ENCODE peak calls at places on chromosomes 11 and 22, in four cellular contexts. D is WTC11, E is K562, A is HepG2. I is an unnamed sample.

GRCh38 chr22:38203090-38203810 is 1.5 kb downstream of the MAFF start:
- DNase-seq in E (peak), D (peak), A (peak), I (no peak)

GRCh38 chr11:104908186-104908531 is 9.9 kb upstream of the CASP12 start:
- DNase-seq in D (no peak), A (no peak), E (no peak), I (no peak)

GRCh38 chr22:24118689-24119384 is 62.5 kb upstream of the SUSD2 start:
- DNase-seq in A (no peak), D (no peak), E (no peak), I (no peak)

GRCh38 chr11:66471142-66471541 is 4.4 kb downstream of the PELI3 start:
- DNase-seq in E (no peak), D (no peak), A (no peak), I (no peak)

GRCh38 chr11:94563176-94563847 is 3.9 kb upstream of the PIWIL4 start:
- DNase-seq in A (no peak), E (no peak), D (no peak), I (no peak)

GRCh38 chr11:8086001-8086479 is 5.0 kb downstream of the TUB start:
- DNase-seq in D (no peak), A (no peak), E (no peak), I (peak)

GRCh38 chr11:66768818-66769217 is 39.8 kb upstream of the SPTBN2 start:
- DNase-seq in E (no peak), D (no peak), A (no peak), I (no peak)

GRCh38 chr22:20245577-20246367 is 22.3 kb downstream of the RTN4R start:
- DNase-seq in E (no peak), A (no peak), D (no peak), I (no peak)

GRCh38 chr22:31087744-31088215 is 6.7 kb downstream of the SMTN start:
- DNase-seq in A (no peak), E (no peak), D (no peak), I (no peak)

GRCh38 chr11:103587951-103588788 is 448.3 kb upstream of the DDI1 start:
- DNase-seq in E (no peak), D (no peak), A (no peak), I (no peak)

GRCh38 chr22:39661842-39662676 is 91.5 kb downstream of the CACNA1I start:
- DNase-seq in A (no peak), D (peak), E (peak), I (no peak)

GRCh38 chr22:38501797-38502672 is 4.1 kb downstream of the DDX17 start:
- DNase-seq in A (no peak), D (no peak), E (no peak), I (no peak)

GRCh38 chr11:132728026-132728425 is 804.3 kb downstream of the OPCML start:
- DNase-seq in A (no peak), E (no peak), D (no peak), I (no peak)

GRCh38 chr11:32434387-32435151 is 770 bp downstream of the WT1 start:
- DNase-seq in A (peak), D (peak), E (peak), I (peak)

GRCh38 chr11:102112654-102112926 is 2.3 kb downstream of the YAP1 start:
- DNase-seq in D (no peak), A (no peak), E (no peak), I (no peak)

GRCh38 chr11:44083906-44084305 is 11.6 kb upstream of the EXT2 start:
- DNase-seq in D (no peak), E (no peak), A (no peak), I (no peak)

GRCh38 chr11:69270929-69271328 is 23.0 kb upstream of the MYEOV start:
- DNase-seq in E (no peak), D (no peak), A (no peak), I (no peak)

GRCh38 chr11:103648670-103649400 is 387.6 kb upstream of the DDI1 start:
- DNase-seq in E (no peak), D (no peak), A (no peak), I (no peak)

GRCh38 chr11:44475114-44475686 is 90.3 kb upstream of the CD82 start:
- DNase-seq in D (no peak), E (no peak), A (no peak), I (no peak)

GRCh38 chr22:46323126-46323525 is 12.4 kb upstream of the TRMU start:
- DNase-seq in E (no peak), D (no peak), A (no peak), I (no peak)

GRCh38 chr11:115333106-115333505 is 171.1 kb downstream of the CADM1 start:
- DNase-seq in A (no peak), E (no peak), D (no peak), I (no peak)

GRCh38 chr11:62337682-62338181 is 484 bp downstream of the ASRGL1 start:
- DNase-seq in E (peak), A (no peak), D (peak), I (peak)

GRCh38 chr11:62333768-62334167 is 3.5 kb upstream of the ASRGL1 start:
- DNase-seq in E (no peak), D (no peak), A (no peak), I (no peak)

GRCh38 chr11:62340269-62340901 is 3.1 kb downstream of the ASRGL1 start:
- DNase-seq in E (peak), D (peak), A (peak), I (peak)

GRCh38 chr11:62338218-62338617 is 970 bp downstream of the ASRGL1 start:
- DNase-seq in E (no peak), A (no peak), D (no peak), I (no peak)

GRCh38 chr11:62336949-62337681 is at the start of gene ASRGL1:
- DNase-seq in E (peak), D (peak), A (peak), I (peak)
- TF ChIP-seq ELF4 in E (no peak), D (no peak), A (no peak), I (no peak)

GRCh38 chr22:49208003-49208402 is 619.7 kb downstream of the BRD1 start:
- DNase-seq in D (peak), E (no peak), A (no peak), I (no peak)

GRCh38 chr22:49208768-49209252 is 618.9 kb downstream of the BRD1 start:
- DNase-seq in E (peak), D (peak), A (no peak), I (no peak)

GRCh38 chr22:49205401-49205800 is 622.3 kb downstream of the BRD1 start:
- DNase-seq in E (no peak), A (no peak), D (peak), I (no peak)

GRCh38 chr22:49206281-49206680 is 621.4 kb downstream of the BRD1 start:
- DNase-seq in D (no peak), A (no peak), E (no peak), I (no peak)

GRCh38 chr22:49207008-49207775 is 620.5 kb downstream of the BRD1 start:
- DNase-seq in D (peak), A (no peak), E (no peak), I (no peak)
- TF ChIP-seq ELF4 in D (no peak), A (no peak), E (no peak), I (no peak)

DNA sequence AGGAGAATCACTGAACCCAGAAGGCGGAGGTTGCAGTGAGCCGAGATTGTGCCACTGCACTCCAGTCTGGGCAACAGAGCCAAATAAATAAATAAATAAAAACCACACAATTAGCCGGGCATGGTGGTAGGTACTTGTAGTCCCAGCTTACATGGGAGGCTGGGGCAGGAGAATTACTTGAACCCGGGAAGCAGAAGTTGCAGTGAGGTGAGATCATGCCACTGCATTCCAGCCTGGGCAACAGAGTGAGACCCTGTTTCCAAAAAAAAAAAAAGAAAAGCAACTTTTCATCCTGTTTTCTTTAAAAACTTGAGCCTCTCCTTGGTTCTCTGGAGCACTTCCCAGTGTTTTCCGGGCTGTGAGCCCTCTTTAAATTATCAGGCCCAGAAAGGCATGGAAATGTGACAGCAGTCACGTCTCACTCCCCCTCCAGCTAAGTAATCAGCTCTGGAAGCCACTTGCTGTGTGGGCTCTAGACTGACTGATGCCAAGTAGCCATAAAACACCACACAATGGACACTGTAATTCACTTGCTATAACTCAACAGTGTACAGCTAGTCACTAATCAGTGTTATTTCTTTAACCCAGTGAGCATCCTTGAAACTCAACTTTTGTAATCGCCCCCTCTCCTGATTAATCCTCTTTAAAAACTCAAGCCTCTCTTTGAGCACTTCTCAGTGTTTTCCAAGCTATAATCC is 13.0 kb upstream of the MCHR1 start:
- DNase-seq in E (no peak), D (no peak), A (no peak), I (no peak)
- TF ChIP-seq ELF4 in E (no peak), D (no peak), A (no peak), I (no peak)

DNA sequence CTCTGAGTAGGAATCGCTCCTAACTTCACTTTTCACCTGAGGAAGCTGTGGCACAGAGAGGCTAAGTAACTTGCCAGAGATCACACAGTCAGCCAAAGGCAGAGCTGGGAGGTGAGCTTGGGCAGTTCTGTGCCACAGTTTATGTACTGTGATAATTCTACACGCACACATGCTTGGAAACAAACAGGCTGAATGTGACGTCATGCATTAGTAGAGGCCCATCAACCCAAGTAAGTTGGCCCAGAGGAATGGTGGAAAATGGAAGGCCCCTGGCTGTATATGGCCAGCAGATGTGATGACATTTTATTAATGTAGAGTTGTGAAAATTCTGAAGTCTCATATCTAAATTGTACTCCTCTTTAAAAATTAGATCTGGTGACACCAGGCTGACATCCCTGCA is 394.0 kb downstream of the MIAT start:
- DNase-seq in E (no peak), A (no peak), D (no peak), I (no peak)
- TF ChIP-seq ELF4 in E (no peak), A (no peak), D (no peak), I (no peak)